ENCODE peak calls at places on chromosomes 3 and 15, in four cellular contexts. N, I, F and L are unnamed samples.

GRCh38 chr15:56468271-56468912 is 3.5 kb upstream of the MNS1 start:
- DNase-seq in N (no peak), I (no peak), F (no peak), L (no peak)

GRCh38 chr3:62325896-62326295 is 47.5 kb downstream of the FEZF2 start:
- DNase-seq in N (no peak), I (no peak), F (no peak), L (no peak)

GRCh38 chr15:78174398-78174797 is 25.2 kb downstream of the IDH3A start:
- DNase-seq in N (no peak), I (no peak), F (no peak), L (no peak)

GRCh38 chr3:111763968-111764367 is 95.1 kb upstream of the PHLDB2 start:
- DNase-seq in N (no peak), I (no peak), F (no peak), L (no peak)

GRCh38 chr15:68387288-68388143 is 44.4 kb downstream of the ITGA11 start:
- DNase-seq in N (peak), I (no peak), F (no peak), L (no peak)

GRCh38 chr3:51955893-51956770 is 951 bp downstream of the GPR62 start:
- DNase-seq in N (peak), I (peak), F (no peak), L (no peak)

GRCh38 chr3:181403876-181404660 is 307.7 kb upstream of the SOX2 start:
- DNase-seq in N (no peak), I (no peak), F (no peak), L (no peak)

GRCh38 chr3:160569874-160570273 is 4.5 kb upstream of the KPNA4 start:
- DNase-seq in N (no peak), I (no peak), F (no peak), L (no peak)

GRCh38 chr3:124565013-124565412 is 165.2 kb upstream of the UMPS start:
- DNase-seq in N (peak), I (peak), F (peak), L (no peak)

GRCh38 chr15:69009353-69009752 is 5.1 kb upstream of the NOX5 start:
- DNase-seq in N (no peak), I (no peak), F (no peak), L (no peak)

GRCh38 chr15:30885814-30886213 is 17.9 kb upstream of the FAN1 start:
- DNase-seq in N (no peak), I (peak), F (no peak), L (no peak)

GRCh38 chr3:170724599-170724998 is 138.7 kb upstream of the SLC7A14 start:
- DNase-seq in N (no peak), I (no peak), F (no peak), L (no peak)

GRCh38 chr3:38960042-38960622 is 91.6 kb downstream of the SCN11A start:
- DNase-seq in N (no peak), I (no peak), F (no peak), L (no peak)

GRCh38 chr3:149333518-149333859 is at the start of gene TM4SF18:
- DNase-seq in N (no peak), I (no peak), F (no peak), L (no peak)

GRCh38 chr3:187533797-187534196 is 136.4 kb downstream of the SST start:
- DNase-seq in N (no peak), I (no peak), F (no peak), L (no peak)

GRCh38 chr3:146968204-146968651 is 363.1 kb upstream of the PLSCR5 start:
- DNase-seq in N (no peak), I (no peak), F (peak), L (no peak)

GRCh38 chr3:78918361-78919020 is 849.3 kb downstream of the ROBO1 start:
- DNase-seq in N (no peak), I (no peak), F (no peak), L (no peak)
- H2AFZ ChIP-seq in N (no peak), I (no peak), F (no peak), L (no peak)

GRCh38 chr15:84926491-84927220 is 42.2 kb downstream of the SLC28A1 start:
- DNase-seq in N (no peak), I (peak), F (no peak), L (no peak)
- TF ChIP-seq CTCF in N (no peak), I (no peak), F (no peak), L (no peak)

GRCh38 chr15:37824717-37825382 is 109.6 kb upstream of the TMCO5A start:
- DNase-seq in N (no peak), I (no peak), F (peak), L (peak)
- H3K4me2 ChIP-seq in N (no peak), I (no peak), F (peak), L (no peak)

GRCh38 chr3:183766745-183767606 is 58.4 kb downstream of the MAP6D1 start:
- DNase-seq in N (peak), I (peak), F (peak), L (no peak)

GRCh38 chr3:183762304-183762703 is 63.1 kb downstream of the MAP6D1 start:
- DNase-seq in N (no peak), I (no peak), F (no peak), L (no peak)

GRCh38 chr3:183768114-183768513 is 57.3 kb downstream of the MAP6D1 start:
- DNase-seq in N (no peak), I (no peak), F (no peak), L (no peak)

GRCh38 chr3:183766107-183766506 is 59.3 kb downstream of the MAP6D1 start:
- DNase-seq in N (no peak), I (no peak), F (no peak), L (no peak)

DNA sequence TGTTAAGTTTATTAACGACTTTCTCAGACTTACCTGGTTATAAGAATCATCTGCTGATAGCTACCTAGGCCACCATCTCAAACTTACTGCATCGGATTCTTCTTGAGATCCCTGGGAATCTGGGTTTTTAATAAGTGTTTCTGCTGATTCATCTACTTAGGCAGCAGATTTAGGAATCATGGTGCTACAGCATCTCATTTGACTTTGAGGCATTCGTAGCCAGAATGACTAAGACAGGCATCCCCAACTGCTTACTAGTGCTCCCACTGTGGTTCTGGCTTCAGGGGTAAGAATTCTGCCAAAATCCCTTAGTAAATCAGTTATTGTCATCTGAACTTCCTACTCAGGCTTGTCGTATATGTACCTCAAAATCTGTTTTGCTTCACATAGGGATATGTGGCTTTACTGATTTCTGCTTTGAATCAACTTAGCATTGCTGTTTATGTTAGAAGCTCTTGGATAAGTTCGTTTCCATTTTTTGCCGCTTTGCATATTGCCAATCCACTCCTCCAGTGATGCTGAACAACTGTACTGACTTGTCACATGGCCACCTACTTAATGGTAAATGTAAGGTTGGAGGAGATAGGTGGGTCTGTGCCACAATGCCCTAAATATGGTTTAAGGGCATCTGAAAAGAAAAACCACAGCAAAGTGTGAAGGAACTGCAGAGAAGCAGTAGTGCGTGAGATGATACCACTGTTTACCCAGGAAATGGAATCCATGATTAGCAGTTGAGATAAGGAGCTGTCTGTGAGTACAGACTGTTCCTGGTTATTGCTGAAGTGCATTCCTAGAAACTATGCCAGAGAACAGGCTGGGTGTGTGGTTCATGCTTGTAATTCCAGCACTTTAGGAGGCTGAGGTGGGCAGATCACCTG is 60.3 kb downstream of the MAP6D1 start:
- DNase-seq in N (no peak), I (no peak), F (no peak), L (no peak)
- H2AFZ ChIP-seq in N (no peak), I (no peak), F (no peak), L (no peak)